ENCODE peak calls at places on chromosomes 13 and 19, in five cellular contexts. G is heart right ventricle, H is Peyer's patch, B is cardiac muscle cell, Q is uterus. M is an unnamed sample.
A peak's percentile ranks its signal among the peaks of the same experiment; 100 is the strongest.

GRCh38 chr13:113442354-113442984 is 10.8 kb downstream of the ADPRHL1 start:
- DNase-seq in G (no peak), H (no peak), B (no peak), Q (no peak), M (no peak)

GRCh38 chr19:12364391-12365093 is 941 bp downstream of the ZNF442 start:
- DNase-seq in G (peak; percentile 12), H (no peak), B (peak; percentile 27), Q (peak; percentile 16), M (no peak)

GRCh38 chr13:49616688-49617065 is 11.6 kb upstream of the ARL11 start:
- DNase-seq in G (no peak), H (no peak), B (no peak), Q (no peak), M (no peak)

GRCh38 chr19:37505958-37506386 is 767 bp upstream of the ZNF793 start:
- DNase-seq in G (no peak), H (no peak), B (no peak), Q (no peak), M (no peak)

GRCh38 chr13:111621164-111621563 is 300.7 kb downstream of the TEX29 start:
- DNase-seq in G (no peak), H (no peak), B (no peak), Q (no peak), M (no peak)

GRCh38 chr13:35791191-35791902 is 314.9 kb upstream of the MAB21L1 start:
- DNase-seq in G (no peak), H (no peak), B (no peak), Q (no peak), M (no peak)

GRCh38 chr19:8438236-8438635 is 6.5 kb upstream of the HNRNPM start:
- DNase-seq in G (no peak), H (no peak), B (no peak), Q (no peak), M (no peak)

GRCh38 chr19:518292-519231 is 11.3 kb downstream of the TPGS1 start:
- DNase-seq in G (no peak), H (no peak), B (peak; percentile 59), Q (peak; percentile 56), M (peak; percentile 68)

GRCh38 chr19:2345794-2346663 is 14.0 kb upstream of the TMPRSS9 start:
- DNase-seq in G (no peak), H (no peak), B (no peak), Q (no peak), M (no peak)

GRCh38 chr13:61128850-61129645 is 286.6 kb downstream of the PCDH20 start:
- DNase-seq in G (no peak), H (no peak), B (no peak), Q (no peak), M (no peak)

GRCh38 chr19:29323046-29323971 is 110.4 kb upstream of the UQCRFS1 start:
- DNase-seq in G (no peak), H (no peak), B (no peak), Q (no peak), M (no peak)

DNA sequence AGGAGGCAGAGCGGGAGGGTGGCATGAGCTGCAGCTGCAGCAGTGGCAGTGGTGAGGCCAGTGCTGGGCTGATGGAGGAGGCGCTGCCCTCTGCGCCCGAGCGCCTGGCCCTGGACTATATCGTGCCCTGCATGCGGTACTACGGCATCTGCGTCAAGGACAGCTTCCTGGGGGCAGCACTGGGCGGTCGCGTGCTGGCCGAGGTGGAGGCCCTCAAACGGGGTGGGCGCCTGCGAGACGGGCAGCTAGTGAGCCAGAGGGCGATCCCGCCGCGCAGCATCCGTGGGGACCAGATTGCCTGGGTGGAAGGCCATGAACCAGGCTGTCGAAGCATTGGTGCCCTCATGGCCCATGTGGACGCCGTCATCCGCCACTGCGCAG is 2.0 kb downstream of the EGLN2 start:
- DNase-seq in G (no peak), H (no peak), B (no peak), Q (no peak), M (no peak)
- H3K4me1 ChIP-seq in G (peaks cover 69% of the 10 kb centered on the region), H (peaks cover 62% of the 10 kb centered on the region), B (peaks cover 42% of the 10 kb centered on the region), Q (peaks cover 5% of the 10 kb centered on the region), M (peaks cover 75% of the 10 kb centered on the region)

DNA sequence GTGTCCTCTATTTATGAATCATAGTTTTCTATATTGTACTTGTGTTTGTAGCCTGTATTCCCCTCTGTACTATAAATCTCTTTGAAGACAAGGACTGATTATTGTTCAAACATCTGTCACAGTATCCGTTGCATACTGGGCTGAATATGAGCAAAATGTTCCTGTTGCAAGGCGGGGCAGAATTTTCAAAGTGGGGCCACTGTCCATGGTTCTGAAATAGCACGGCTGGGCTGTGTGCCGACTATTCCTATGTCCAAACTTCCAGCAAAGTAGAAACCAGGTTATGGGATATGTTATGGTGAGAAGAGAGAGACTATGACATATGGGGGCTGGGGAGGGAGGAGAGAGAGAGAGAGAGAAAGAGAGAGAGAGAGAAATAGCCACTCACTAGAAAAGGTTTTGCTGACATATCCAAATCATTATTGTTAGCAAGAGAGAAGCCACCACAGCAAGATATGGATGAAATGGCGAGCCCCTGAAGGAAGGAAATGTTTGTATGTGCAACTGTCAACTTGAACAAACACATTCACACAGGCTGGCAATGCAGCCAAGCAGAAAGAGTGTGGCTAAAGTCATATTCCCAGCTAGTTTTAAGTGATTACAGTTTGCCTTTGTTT is 107.0 kb upstream of the GPR12 start:
- DNase-seq in G (no peak), H (no peak), B (peak; percentile 70), Q (no peak), M (no peak)
- H3K4me3 ChIP-seq in G (no peak overlapping the region), H (no peak overlapping the region), B (no peak overlapping the region), Q (no peak overlapping the region), M (no peak overlapping the region)

GRCh38 chr19:18658366-18658855 is 21.6 kb downstream of the KLHL26 start:
- DNase-seq in G (no peak), H (no peak), B (no peak), Q (no peak), M (no peak)
- H3K27ac ChIP-seq in G (peak overlapping the region; percentile 86), H (peak overlapping the region; percentile 40), B (no peak overlapping the region), Q (peak overlapping the region; percentile 79), M (no peak overlapping the region)

GRCh38 chr13:90919153-90919552 is 428.3 kb upstream of the MIR17HG start:
- DNase-seq in G (no peak), H (no peak), B (no peak), Q (no peak), M (no peak)
- H3K4me1 ChIP-seq in G (no peaks in the 10 kb centered on the region), H (no peaks in the 10 kb centered on the region), B (no peaks in the 10 kb centered on the region), Q (no peaks in the 10 kb centered on the region), M (no peaks in the 10 kb centered on the region)

GRCh38 chr19:3880471-3881271 is at the start of gene ATCAY:
- DNase-seq in G (no peak), H (no peak), B (peak; percentile 27), Q (no peak), M (no peak)

GRCh38 chr19:3879656-3880055 is 829 bp upstream of the ATCAY start:
- DNase-seq in G (no peak), H (no peak), B (no peak), Q (no peak), M (no peak)

GRCh38 chr19:3882041-3882384 is 1.5 kb downstream of the ATCAY start:
- DNase-seq in G (no peak), H (no peak), B (no peak), Q (no peak), M (no peak)

GRCh38 chr19:3881272-3882040 is 971 bp downstream of the ATCAY start:
- DNase-seq in G (no peak), H (no peak), B (no peak), Q (no peak), M (no peak)
- H3K4me3 ChIP-seq in G (no peak overlapping the region), H (no peak overlapping the region), B (no peak overlapping the region), Q (no peak overlapping the region), M (no peak overlapping the region)

DNA sequence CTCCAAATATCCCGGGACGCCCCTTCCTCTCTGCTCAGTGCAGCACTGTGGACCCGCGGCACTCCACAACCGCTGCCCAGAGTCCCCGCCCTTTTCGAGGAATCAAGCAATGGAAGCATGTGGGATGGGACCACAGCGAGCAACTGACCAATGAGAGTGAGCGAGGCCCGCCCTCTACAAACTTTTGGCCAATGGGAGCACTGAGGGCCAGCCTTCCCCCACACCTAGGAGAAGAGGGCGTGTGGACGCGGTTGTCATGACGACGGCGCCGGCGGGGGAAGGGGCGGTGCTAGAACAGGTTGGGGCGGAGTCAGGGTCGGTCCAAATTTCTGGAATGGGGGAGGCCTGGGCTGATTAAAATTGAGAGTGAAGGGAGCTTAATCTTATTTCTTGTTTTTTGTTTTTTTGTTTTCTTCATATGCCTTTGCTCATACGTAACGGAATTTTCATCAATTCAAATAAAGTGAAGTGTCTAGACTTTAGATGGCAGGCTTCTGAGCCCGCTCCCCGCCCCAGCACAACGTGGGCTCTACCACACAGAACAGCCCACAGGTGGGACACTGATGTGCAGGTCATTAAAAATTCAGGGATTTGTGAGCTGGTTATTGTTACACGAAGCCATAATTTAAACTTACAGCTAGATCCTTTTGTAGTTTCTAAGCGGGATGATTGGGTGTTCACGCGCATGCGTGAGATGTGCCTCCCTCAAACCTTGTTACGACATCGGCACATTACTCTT is at the start of gene DNAAF3:
- DNase-seq in G (peak; percentile 94), H (peak; percentile 47), B (peak; percentile 98), Q (peak; percentile 90), M (peak; percentile 74)
- H3K27ac ChIP-seq in G (no peak within 1 kb of the TSS), H (no peak within 1 kb of the TSS), B (peak within 1 kb of the TSS; percentile 17), Q (no peak within 1 kb of the TSS), M (no peak within 1 kb of the TSS)

DNA sequence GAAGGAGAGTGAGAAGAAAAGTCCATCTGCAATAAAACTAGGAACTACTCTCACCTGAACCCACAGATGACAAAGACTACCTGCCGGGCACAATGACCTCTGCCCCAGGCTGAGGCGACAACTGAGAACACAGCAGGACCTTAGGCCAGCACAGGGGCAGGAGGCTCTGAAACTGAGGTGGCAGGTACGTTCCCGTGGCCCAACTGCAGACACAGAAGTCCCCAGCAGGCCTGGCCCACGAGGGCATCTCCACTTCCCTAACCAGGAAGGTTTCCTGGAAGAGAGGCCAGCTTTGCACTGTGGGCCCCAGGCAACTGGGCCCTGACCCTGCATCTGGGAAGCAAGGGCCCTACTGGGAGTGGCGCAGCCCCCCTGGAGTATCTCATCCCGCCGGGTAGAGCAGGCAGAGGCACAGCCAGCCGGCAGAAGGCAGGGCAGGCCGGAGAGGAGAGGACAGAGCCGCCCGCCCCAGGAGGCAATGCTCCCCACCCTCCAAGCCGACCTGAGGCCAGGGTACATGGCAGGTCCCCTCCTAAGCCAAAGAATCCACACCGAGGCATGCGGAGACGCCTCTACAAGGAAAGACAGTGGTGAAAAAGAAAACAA is 32.7 kb downstream of the STK24 start:
- DNase-seq in G (no peak), H (no peak), B (no peak), Q (no peak), M (no peak)
- H3K4me1 ChIP-seq in G (peaks cover 83% of the 10 kb centered on the region), H (peaks cover 34% of the 10 kb centered on the region), B (peaks cover 40% of the 10 kb centered on the region), Q (peaks cover 15% of the 10 kb centered on the region), M (peaks cover 69% of the 10 kb centered on the region)